ENCODE peak calls at places on chromosomes 11 and 22, in five cellular contexts. One of them, this sample, is unnamed.

GRCh38 chr22:50016988-50017700 is 4.6 kb upstream of the IL17REL start:
- DNase-seq in HCT116: no peak
- DNase-seq in GM12878: peak
- DNase-seq in breast epithelium: no peak
- DNase-seq in sigmoid colon: peak
- DNase-seq in this sample: no peak

GRCh38 chr11:18310800-18311340 is 11.1 kb downstream of the HPS5 start:
- DNase-seq in breast epithelium: no peak
- DNase-seq in sigmoid colon: no peak
- DNase-seq in HCT116: no peak
- DNase-seq in GM12878: peak
- DNase-seq in this sample: no peak

GRCh38 chr22:36369922-36370781 is 17.6 kb downstream of the MYH9 start:
- DNase-seq in GM12878: no peak
- DNase-seq in sigmoid colon: peak
- DNase-seq in breast epithelium: no peak
- DNase-seq in HCT116: no peak
- DNase-seq in this sample: peak

GRCh38 chr11:118145285-118146227 is 7.1 kb downstream of the SCN4B start:
- DNase-seq in GM12878: peak
- DNase-seq in HCT116: peak
- DNase-seq in breast epithelium: peak
- DNase-seq in sigmoid colon: peak
- DNase-seq in this sample: peak

GRCh38 chr11:123303924-123304323 is 108.9 kb upstream of the CLMP start:
- DNase-seq in breast epithelium: no peak
- DNase-seq in sigmoid colon: no peak
- DNase-seq in GM12878: peak
- DNase-seq in HCT116: no peak
- DNase-seq in this sample: no peak

GRCh38 chr11:111402411-111402810 is 23.3 kb upstream of the POU2AF1 start:
- DNase-seq in sigmoid colon: no peak
- DNase-seq in GM12878: no peak
- DNase-seq in HCT116: no peak
- DNase-seq in breast epithelium: no peak
- DNase-seq in this sample: no peak

GRCh38 chr22:45284705-45285305 is at the start of gene UPK3A:
- DNase-seq in GM12878: no peak
- DNase-seq in breast epithelium: no peak
- DNase-seq in HCT116: peak
- DNase-seq in sigmoid colon: no peak
- DNase-seq in this sample: peak

GRCh38 chr22:24435861-24436351 is 8.5 kb downstream of the ADORA2A start:
- DNase-seq in breast epithelium: no peak
- DNase-seq in HCT116: no peak
- DNase-seq in GM12878: no peak
- DNase-seq in sigmoid colon: peak
- DNase-seq in this sample: no peak

GRCh38 chr11:18802381-18803257 is 11.0 kb upstream of the PTPN5 start:
- DNase-seq in breast epithelium: no peak
- DNase-seq in HCT116: peak
- DNase-seq in sigmoid colon: no peak
- DNase-seq in GM12878: peak
- DNase-seq in this sample: peak

GRCh38 chr11:34773211-34773610 is 143.0 kb downstream of the APIP start:
- DNase-seq in GM12878: no peak
- DNase-seq in HCT116: no peak
- DNase-seq in breast epithelium: no peak
- DNase-seq in sigmoid colon: no peak
- DNase-seq in this sample: no peak

GRCh38 chr22:42990131-42990838 is 24.7 kb downstream of the PACSIN2 start:
- DNase-seq in breast epithelium: no peak
- DNase-seq in sigmoid colon: peak
- DNase-seq in HCT116: no peak
- DNase-seq in GM12878: no peak
- DNase-seq in this sample: peak

GRCh38 chr11:69671734-69672465 is 3.3 kb downstream of the LTO1 start:
- DNase-seq in HCT116: no peak
- DNase-seq in GM12878: no peak
- DNase-seq in breast epithelium: peak
- DNase-seq in sigmoid colon: peak
- DNase-seq in this sample: no peak

GRCh38 chr11:123654566-123655081 is at the start of gene SCN3B:
- DNase-seq in breast epithelium: peak
- DNase-seq in sigmoid colon: peak
- DNase-seq in HCT116: no peak
- DNase-seq in GM12878: no peak
- DNase-seq in this sample: peak

GRCh38 chr11:77188323-77188911 is 60.4 kb downstream of the MYO7A start:
- DNase-seq in GM12878: peak
- DNase-seq in sigmoid colon: peak
- DNase-seq in breast epithelium: peak
- DNase-seq in HCT116: peak
- DNase-seq in this sample: peak

GRCh38 chr11:47641585-47642098 is 717 bp downstream of the MTCH2 start:
- DNase-seq in breast epithelium: no peak
- DNase-seq in HCT116: no peak
- DNase-seq in GM12878: no peak
- DNase-seq in sigmoid colon: no peak
- DNase-seq in this sample: no peak

GRCh38 chr11:130323452-130324448 is 9.0 kb upstream of the ZBTB44 start:
- DNase-seq in GM12878: no peak
- DNase-seq in sigmoid colon: no peak
- DNase-seq in breast epithelium: no peak
- DNase-seq in HCT116: no peak
- DNase-seq in this sample: no peak

GRCh38 chr11:3088806-3089205 is 31.6 kb upstream of the CARS1 start:
- DNase-seq in breast epithelium: peak
- DNase-seq in sigmoid colon: no peak
- DNase-seq in GM12878: no peak
- DNase-seq in HCT116: no peak
- DNase-seq in this sample: no peak

GRCh38 chr11:130897262-130898182 is 18.8 kb downstream of the SNX19 start:
- DNase-seq in GM12878: no peak
- DNase-seq in sigmoid colon: peak
- DNase-seq in HCT116: no peak
- DNase-seq in breast epithelium: peak
- DNase-seq in this sample: peak

GRCh38 chr11:131978351-131978750 is 607.9 kb downstream of the NTM start:
- DNase-seq in breast epithelium: no peak
- DNase-seq in HCT116: no peak
- DNase-seq in GM12878: no peak
- DNase-seq in sigmoid colon: no peak
- DNase-seq in this sample: no peak

GRCh38 chr11:73652046-73652730 is 5.8 kb downstream of the PLEKHB1 start:
- DNase-seq in HCT116: peak
- DNase-seq in sigmoid colon: peak
- DNase-seq in GM12878: no peak
- DNase-seq in breast epithelium: peak
- DNase-seq in this sample: peak

GRCh38 chr11:1843098-1843473 is 4.3 kb downstream of the TNNI2 start:
- DNase-seq in HCT116: no peak
- DNase-seq in breast epithelium: no peak
- DNase-seq in sigmoid colon: no peak
- DNase-seq in GM12878: no peak
- DNase-seq in this sample: no peak

GRCh38 chr11:66082936-66083698 is 13.0 kb downstream of the PACS1 start:
- DNase-seq in GM12878: no peak
- DNase-seq in breast epithelium: no peak
- DNase-seq in HCT116: no peak
- DNase-seq in sigmoid colon: no peak
- DNase-seq in this sample: peak

GRCh38 chr22:32589007-32589406 is 114.4 kb downstream of the FBXO7 start:
- DNase-seq in sigmoid colon: no peak
- DNase-seq in breast epithelium: no peak
- DNase-seq in GM12878: no peak
- DNase-seq in HCT116: no peak
- DNase-seq in this sample: no peak

GRCh38 chr22:23256986-23257888 is 76.9 kb downstream of the BCR start:
- DNase-seq in breast epithelium: no peak
- DNase-seq in GM12878: no peak
- DNase-seq in HCT116: no peak
- DNase-seq in sigmoid colon: peak
- DNase-seq in this sample: no peak

GRCh38 chr11:6703247-6704063 is 20.3 kb upstream of the MRPL17 start:
- DNase-seq in breast epithelium: no peak
- DNase-seq in HCT116: peak
- DNase-seq in GM12878: no peak
- DNase-seq in sigmoid colon: no peak
- DNase-seq in this sample: peak

GRCh38 chr11:11416502-11416901 is 63.5 kb upstream of the CSNK2A3 start:
- DNase-seq in HCT116: no peak
- DNase-seq in GM12878: no peak
- DNase-seq in sigmoid colon: no peak
- DNase-seq in breast epithelium: no peak
- DNase-seq in this sample: no peak

DNA sequence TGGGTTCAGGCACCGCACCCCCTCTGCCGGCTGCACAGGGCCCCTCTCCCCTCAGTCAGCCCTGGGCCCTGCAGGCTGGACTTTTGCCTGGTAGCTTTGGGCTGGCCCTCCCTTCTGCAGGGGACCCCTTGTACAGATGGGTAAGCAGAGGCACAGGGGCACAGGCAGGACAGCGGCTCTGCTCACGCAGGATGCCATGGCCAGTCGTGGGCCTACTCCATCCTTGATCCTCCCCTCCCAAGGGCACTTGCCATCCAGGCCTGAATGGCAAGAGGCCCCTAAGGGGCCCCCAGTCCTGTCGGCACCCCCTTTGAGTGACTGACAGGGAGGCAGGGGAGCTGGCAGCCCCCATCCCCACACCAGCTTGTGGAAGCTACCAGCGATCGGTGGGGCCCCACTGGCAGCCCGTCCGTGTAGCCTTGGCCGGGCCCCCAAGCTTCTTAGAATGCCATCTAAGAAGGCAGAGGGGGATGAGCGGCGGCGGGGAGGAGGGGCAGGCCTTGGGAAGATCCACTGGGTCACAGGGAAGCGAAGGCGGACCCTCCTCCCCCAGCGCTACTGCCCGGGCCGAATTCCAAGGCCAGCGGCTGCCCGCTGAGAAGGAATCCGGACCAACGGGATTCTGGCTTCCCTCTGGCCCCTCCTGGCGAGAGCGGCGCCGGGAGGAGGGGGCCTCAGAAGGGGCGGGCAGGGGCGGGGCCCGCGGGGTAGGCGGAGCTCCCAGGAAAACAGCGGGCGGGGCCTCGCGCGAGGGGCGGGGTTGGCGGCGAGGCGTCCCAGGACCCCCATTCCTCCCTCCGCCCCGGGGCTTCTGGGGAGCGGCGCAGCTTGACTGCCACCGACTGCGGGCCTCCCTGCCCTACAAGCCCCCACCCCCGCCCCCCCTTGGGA is 6.8 kb upstream of the CHKA start:
- DNase-seq in breast epithelium: peak
- DNase-seq in HCT116: peak
- DNase-seq in sigmoid colon: peak
- DNase-seq in GM12878: no peak
- DNase-seq in this sample: peak
- TF ChIP-seq POLR2A in breast epithelium: no peak
- TF ChIP-seq POLR2A in HCT116: no peak
- TF ChIP-seq POLR2A in sigmoid colon: no peak
- TF ChIP-seq POLR2A in GM12878: no peak
- TF ChIP-seq POLR2A in this sample: no peak

GRCh38 chr11:64317961-64318693 is at the start of gene PRDX5:
- DNase-seq in breast epithelium: peak
- DNase-seq in sigmoid colon: peak
- DNase-seq in GM12878: peak
- DNase-seq in HCT116: peak
- DNase-seq in this sample: peak
- TF ChIP-seq POLR2AphosphoS5 in breast epithelium: peak
- TF ChIP-seq POLR2AphosphoS5 in sigmoid colon: peak
- TF ChIP-seq POLR2AphosphoS5 in GM12878: peak
- TF ChIP-seq POLR2AphosphoS5 in HCT116: peak
- TF ChIP-seq POLR2AphosphoS5 in this sample: peak

GRCh38 chr22:17368144-17368726 is 1.0 kb upstream of the CECR2 start:
- DNase-seq in HCT116: no peak
- DNase-seq in breast epithelium: no peak
- DNase-seq in sigmoid colon: peak
- DNase-seq in GM12878: no peak
- DNase-seq in this sample: no peak
- H3K27ac ChIP-seq in HCT116: no peak
- H3K27ac ChIP-seq in breast epithelium: no peak
- H3K27ac ChIP-seq in sigmoid colon: peak
- H3K27ac ChIP-seq in GM12878: no peak
- H3K27ac ChIP-seq in this sample: no peak

GRCh38 chr11:833114-833791 is 501 bp downstream of the CD151 start:
- DNase-seq in sigmoid colon: no peak
- DNase-seq in breast epithelium: no peak
- DNase-seq in GM12878: no peak
- DNase-seq in HCT116: no peak
- DNase-seq in this sample: peak
- TF ChIP-seq POLR2A in sigmoid colon: no peak
- TF ChIP-seq POLR2A in breast epithelium: no peak
- TF ChIP-seq POLR2A in GM12878: peak
- TF ChIP-seq POLR2A in HCT116: no peak
- TF ChIP-seq POLR2A in this sample: no peak

DNA sequence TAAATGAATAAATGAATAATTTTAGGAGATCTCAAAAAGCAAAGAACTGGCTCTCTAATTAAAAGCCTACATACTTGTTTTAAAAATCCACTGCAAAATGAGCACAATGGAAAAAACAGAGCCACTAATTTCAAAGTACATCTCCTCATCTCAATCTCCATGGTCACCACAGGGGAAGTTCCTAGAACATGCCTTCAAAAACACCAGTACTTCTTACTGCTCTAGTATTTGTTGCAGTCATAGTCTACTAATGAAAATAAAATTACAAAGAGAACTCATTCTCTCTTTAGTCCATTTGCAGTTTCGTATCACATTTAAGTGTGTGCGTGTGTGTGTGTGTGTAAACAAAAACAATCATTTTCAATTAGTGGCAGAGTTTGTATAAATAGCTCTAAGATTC is 54.0 kb downstream of the PIK3C2A start:
- DNase-seq in GM12878: no peak
- DNase-seq in sigmoid colon: no peak
- DNase-seq in breast epithelium: no peak
- DNase-seq in HCT116: no peak
- DNase-seq in this sample: no peak
- TF ChIP-seq POLR2AphosphoS5 in GM12878: no peak
- TF ChIP-seq POLR2AphosphoS5 in sigmoid colon: no peak
- TF ChIP-seq POLR2AphosphoS5 in breast epithelium: no peak
- TF ChIP-seq POLR2AphosphoS5 in HCT116: no peak
- TF ChIP-seq POLR2AphosphoS5 in this sample: no peak

GRCh38 chr11:62540804-62541671 is 5.6 kb downstream of the AHNAK start:
- DNase-seq in HCT116: no peak
- DNase-seq in breast epithelium: no peak
- DNase-seq in sigmoid colon: peak
- DNase-seq in GM12878: peak
- DNase-seq in this sample: peak
- H3K27ac ChIP-seq in HCT116: peak
- H3K27ac ChIP-seq in breast epithelium: peak
- H3K27ac ChIP-seq in sigmoid colon: peak
- H3K27ac ChIP-seq in GM12878: peak
- H3K27ac ChIP-seq in this sample: no peak

GRCh38 chr22:46737976-46738641 is at the start of gene CERK:
- DNase-seq in GM12878: no peak
- DNase-seq in sigmoid colon: peak
- DNase-seq in breast epithelium: no peak
- DNase-seq in HCT116: no peak
- DNase-seq in this sample: peak
- TF ChIP-seq POLR2A in GM12878: peak
- TF ChIP-seq POLR2A in sigmoid colon: peak
- TF ChIP-seq POLR2A in breast epithelium: no peak
- TF ChIP-seq POLR2A in HCT116: peak
- TF ChIP-seq POLR2A in this sample: peak

GRCh38 chr22:37569009-37569920 is 9.0 kb downstream of the CDC42EP1 start:
- DNase-seq in GM12878: no peak
- DNase-seq in breast epithelium: no peak
- DNase-seq in sigmoid colon: no peak
- DNase-seq in HCT116: no peak
- DNase-seq in this sample: no peak
- TF ChIP-seq POLR2AphosphoS5 in GM12878: no peak
- TF ChIP-seq POLR2AphosphoS5 in breast epithelium: no peak
- TF ChIP-seq POLR2AphosphoS5 in sigmoid colon: no peak
- TF ChIP-seq POLR2AphosphoS5 in HCT116: peak
- TF ChIP-seq POLR2AphosphoS5 in this sample: peak